ENCODE peak calls at places on chromosomes 13 and 19, in eight cellular contexts. V is Peyer's patch, D is activated B cell treated with CpG ODN at 0.5 μM for 24 hours, H is retinal pigment epithelial cell, I is WTC11, Z is omental fat pad, R is neural progenitor cell, T is adrenal gland. U is an unnamed sample.
A peak's percentile ranks its signal among the peaks of the same experiment; 100 is the strongest.

GRCh38 chr19:40398417-40399056 is 8.6 kb upstream of the HIPK4 start:
- DNase-seq in V (peak; percentile 79), D (no peak), H (no peak), I (peak; percentile 92), Z (no peak), R (peak; percentile 84), T (no peak), U (no peak)

GRCh38 chr13:77386880-77387606 is 60.1 kb upstream of the MYCBP2 start:
- DNase-seq in V (no peak), D (no peak), H (no peak), I (no peak), Z (no peak), R (no peak), T (peak; percentile 23), U (no peak)

GRCh38 chr13:51539887-51540286 is 44.4 kb upstream of the WDFY2 start:
- DNase-seq in V (no peak), D (no peak), H (no peak), I (no peak), Z (no peak), R (no peak), T (no peak), U (no peak)

GRCh38 chr19:11378319-11379189 is 4.1 kb downstream of the SWSAP1 start:
- DNase-seq in V (no peak), D (no peak), H (no peak), I (peak; percentile 77), Z (no peak), R (peak; percentile 88), T (peak; percentile 62), U (no peak)

GRCh38 chr19:3526507-3527244 is 12.3 kb upstream of the TEKTIP1 start:
- DNase-seq in V (no peak), D (no peak), H (no peak), I (no peak), Z (no peak), R (no peak), T (no peak), U (no peak)

GRCh38 chr13:52850396-52851152 is 2.1 kb upstream of the PCDH8 start:
- DNase-seq in V (peak; percentile 75), D (no peak), H (no peak), I (peak; percentile 94), Z (no peak), R (peak; percentile 93), T (peak; percentile 68), U (peak; percentile 90)

GRCh38 chr13:66225071-66225470 is 1005.1 kb downstream of the PCDH9 start:
- DNase-seq in V (no peak), D (no peak), H (no peak), I (peak; percentile 31), Z (no peak), R (peak; percentile 57), T (no peak), U (no peak)

GRCh38 chr19:58474997-58475713 is 997 bp upstream of the ZNF446 start:
- DNase-seq in V (no peak), D (no peak), H (no peak), I (no peak), Z (no peak), R (no peak), T (no peak), U (no peak)

GRCh38 chr13:100790405-100790804 is 115.8 kb upstream of the TMTC4 start:
- DNase-seq in V (no peak), D (no peak), H (no peak), I (no peak), Z (no peak), R (no peak), T (no peak), U (no peak)

GRCh38 chr13:100789481-100789880 is 114.9 kb upstream of the TMTC4 start:
- DNase-seq in V (no peak), D (no peak), H (no peak), I (no peak), Z (no peak), R (no peak), T (no peak), U (no peak)

GRCh38 chr13:100788540-100788939 is 113.9 kb upstream of the TMTC4 start:
- DNase-seq in V (no peak), D (no peak), H (no peak), I (no peak), Z (no peak), R (no peak), T (no peak), U (no peak)

GRCh38 chr13:100789025-100789424 is 114.4 kb upstream of the TMTC4 start:
- DNase-seq in V (no peak), D (no peak), H (no peak), I (no peak), Z (no peak), R (no peak), T (no peak), U (no peak)

DNA sequence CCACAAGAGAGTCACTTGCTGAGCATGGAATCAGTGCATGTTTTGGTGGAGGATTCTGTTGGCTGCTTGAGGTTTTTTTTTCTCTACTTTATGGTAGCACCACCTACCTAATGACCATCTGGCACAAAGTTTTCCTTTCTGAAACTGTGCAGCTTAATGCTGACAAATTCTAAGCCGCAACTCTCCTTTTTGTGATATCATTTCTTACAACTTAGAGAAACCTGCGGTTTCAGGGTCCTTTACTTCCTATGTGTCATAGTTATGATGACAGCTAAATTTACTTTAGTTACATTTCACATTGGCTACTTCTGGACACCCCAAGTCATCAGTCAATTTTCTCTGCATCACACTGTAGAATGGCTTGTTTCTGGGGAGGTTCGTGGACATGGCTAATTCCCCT is 115.4 kb upstream of the TMTC4 start:
- DNase-seq in V (no peak), D (no peak), H (no peak), I (no peak), Z (no peak), R (no peak), T (no peak), U (no peak)
- TF ChIP-seq CTCF in V (no peak), D (no peak), H (no peak), I (no peak), Z (no peak), R (no peak), T (no peak), U (no peak)

GRCh38 chr19:33998302-33998701 is 174.0 kb upstream of the LSM14A start:
- DNase-seq in V (no peak), D (no peak), H (no peak), I (no peak), Z (no peak), R (no peak), T (no peak), U (no peak)

GRCh38 chr19:33998739-33999345 is 173.5 kb upstream of the LSM14A start:
- DNase-seq in V (no peak), D (no peak), H (no peak), I (no peak), Z (no peak), R (no peak), T (no peak), U (no peak)

GRCh38 chr19:33997690-33998089 is 174.6 kb upstream of the LSM14A start:
- DNase-seq in V (no peak), D (no peak), H (no peak), I (no peak), Z (no peak), R (no peak), T (no peak), U (no peak)
- TF ChIP-seq CTCF in V (no peak), D (no peak), H (peak; percentile 0), I (no peak), Z (no peak), R (peak; percentile 15), T (no peak), U (peak; percentile 54)

DNA sequence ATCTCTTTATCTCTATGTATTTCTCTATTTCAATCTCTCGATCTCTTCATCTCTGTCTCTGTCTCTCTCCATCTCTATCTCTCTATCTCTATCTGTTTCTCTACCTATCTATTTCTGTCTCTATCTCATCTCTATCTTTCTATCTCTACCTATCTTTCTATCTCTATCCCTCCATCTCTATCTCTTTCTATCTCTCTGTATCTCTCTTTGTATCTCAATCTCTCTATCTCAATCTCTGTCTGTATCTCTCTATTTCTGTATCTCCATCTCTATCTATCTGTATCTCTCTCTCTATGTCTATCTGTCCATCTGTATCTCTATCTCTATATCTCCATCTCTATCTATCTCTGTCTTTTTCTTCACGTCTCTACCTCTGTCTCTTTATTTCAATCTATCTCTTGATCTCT is 25.2 kb downstream of the TNFSF9 start:
- DNase-seq in V (no peak), D (no peak), H (no peak), I (no peak), Z (no peak), R (no peak), T (no peak), U (no peak)
- TF ChIP-seq CTCF in V (no peak), D (no peak), H (no peak), I (no peak), Z (no peak), R (no peak), T (no peak), U (no peak)

GRCh38 chr19:5137571-5138124 is 168.7 kb downstream of the KDM4B start:
- DNase-seq in V (no peak), D (no peak), H (no peak), I (peak; percentile 92), Z (no peak), R (peak; percentile 70), T (no peak), U (no peak)
- TF ChIP-seq CTCF in V (no peak), D (no peak), H (peak; percentile 61), I (peak; percentile 59), Z (no peak), R (peak; percentile 72), T (no peak), U (peak; percentile 63)

DNA sequence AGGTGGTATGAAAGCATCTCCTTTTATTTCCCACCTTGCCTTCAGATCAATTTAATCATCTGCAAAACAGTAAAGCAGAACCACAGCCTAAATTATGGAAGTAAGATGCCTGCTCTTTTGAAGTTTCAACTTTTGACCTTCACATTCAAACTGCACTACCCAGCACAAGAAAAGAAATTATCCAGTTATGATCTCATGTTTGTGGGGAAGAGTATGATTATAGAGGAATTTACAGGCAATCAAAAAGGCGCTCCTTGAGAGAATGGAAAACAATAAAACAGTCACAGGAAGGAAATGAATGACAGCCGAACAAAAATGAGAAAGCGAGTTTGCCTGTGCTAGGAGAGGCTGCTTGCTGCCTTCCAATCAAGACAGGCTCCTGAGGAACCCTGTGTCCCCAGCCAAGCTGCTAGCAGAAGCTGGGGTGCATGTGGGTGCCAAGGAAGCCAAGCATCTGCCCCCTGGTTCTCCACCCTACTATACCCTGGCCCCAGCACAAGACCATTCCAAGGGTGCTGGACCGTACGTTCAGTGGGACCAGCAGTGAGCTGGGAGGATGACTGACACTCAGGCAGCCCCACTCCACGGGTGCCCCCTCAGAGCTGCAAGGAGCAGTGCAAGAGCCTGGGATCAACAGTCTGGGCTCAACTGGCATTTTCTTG is 47.8 kb downstream of the PEPD start:
- DNase-seq in V (no peak), D (no peak), H (no peak), I (no peak), Z (no peak), R (no peak), T (no peak), U (no peak)
- TF ChIP-seq CTCF in V (no peak), D (no peak), H (no peak), I (no peak), Z (no peak), R (no peak), T (no peak), U (no peak)